ENCODE peak calls at places on chromosomes 6 and 20, in five cellular contexts. One of them, this sample, is unnamed.

GRCh38 chr6:144659202-144659731 is 374.1 kb downstream of the UTRN start:
- DNase-seq in sigmoid colon: no peak
- DNase-seq in mesothelial cell of epicardium: no peak
- DNase-seq in endothelial cell of umbilical vein: peak
- DNase-seq in endothelial cell: peak
- DNase-seq in this sample: peak

GRCh38 chr6:98487612-98488011 is 346.8 kb upstream of the POU3F2 start:
- DNase-seq in sigmoid colon: no peak
- DNase-seq in mesothelial cell of epicardium: no peak
- DNase-seq in endothelial cell: no peak
- DNase-seq in endothelial cell of umbilical vein: no peak
- DNase-seq in this sample: no peak

GRCh38 chr6:168102093-168102985 is 23.3 kb upstream of the FRMD1 start:
- DNase-seq in sigmoid colon: no peak
- DNase-seq in mesothelial cell of epicardium: no peak
- DNase-seq in endothelial cell of umbilical vein: no peak
- DNase-seq in endothelial cell: no peak
- DNase-seq in this sample: no peak

GRCh38 chr6:136083540-136083939 is 166.6 kb downstream of the MTFR2 start:
- DNase-seq in sigmoid colon: no peak
- DNase-seq in endothelial cell of umbilical vein: no peak
- DNase-seq in mesothelial cell of epicardium: no peak
- DNase-seq in endothelial cell: no peak
- DNase-seq in this sample: no peak

GRCh38 chr20:61560361-61560853 is 308.3 kb downstream of the CDH4 start:
- DNase-seq in sigmoid colon: no peak
- DNase-seq in endothelial cell: no peak
- DNase-seq in endothelial cell of umbilical vein: no peak
- DNase-seq in mesothelial cell of epicardium: no peak
- DNase-seq in this sample: no peak

GRCh38 chr6:39357998-39358686 is 35.6 kb upstream of the KCNK16 start:
- DNase-seq in endothelial cell of umbilical vein: peak
- DNase-seq in mesothelial cell of epicardium: no peak
- DNase-seq in sigmoid colon: peak
- DNase-seq in endothelial cell: no peak
- DNase-seq in this sample: no peak

GRCh38 chr6:158387036-158387435 is 74.8 kb downstream of the TULP4 start:
- DNase-seq in mesothelial cell of epicardium: no peak
- DNase-seq in sigmoid colon: no peak
- DNase-seq in endothelial cell of umbilical vein: no peak
- DNase-seq in endothelial cell: no peak
- DNase-seq in this sample: no peak

GRCh38 chr6:52726741-52727535 is 36.3 kb downstream of the GSTA2 start:
- DNase-seq in mesothelial cell of epicardium: no peak
- DNase-seq in endothelial cell of umbilical vein: no peak
- DNase-seq in endothelial cell: no peak
- DNase-seq in sigmoid colon: no peak
- DNase-seq in this sample: no peak

GRCh38 chr6:9482030-9482731 is 932.7 kb downstream of the TFAP2A start:
- DNase-seq in mesothelial cell of epicardium: no peak
- DNase-seq in sigmoid colon: no peak
- DNase-seq in endothelial cell of umbilical vein: peak
- DNase-seq in endothelial cell: no peak
- DNase-seq in this sample: no peak

GRCh38 chr6:142570221-142570671 is 268.4 kb downstream of the ADGRG6 start:
- DNase-seq in endothelial cell: no peak
- DNase-seq in sigmoid colon: no peak
- DNase-seq in mesothelial cell of epicardium: no peak
- DNase-seq in endothelial cell of umbilical vein: peak
- DNase-seq in this sample: no peak

GRCh38 chr6:43978473-43979360 is 148.5 kb downstream of the MRPL14 start:
- DNase-seq in endothelial cell of umbilical vein: no peak
- DNase-seq in sigmoid colon: no peak
- DNase-seq in endothelial cell: no peak
- DNase-seq in mesothelial cell of epicardium: no peak
- DNase-seq in this sample: no peak

GRCh38 chr20:36408219-36408618 is 102.1 kb downstream of the DLGAP4 start:
- DNase-seq in sigmoid colon: no peak
- DNase-seq in mesothelial cell of epicardium: no peak
- DNase-seq in endothelial cell: peak
- DNase-seq in endothelial cell of umbilical vein: peak
- DNase-seq in this sample: no peak

GRCh38 chr6:68776382-68776781 is 141.3 kb downstream of the ADGRB3 start:
- DNase-seq in sigmoid colon: no peak
- DNase-seq in mesothelial cell of epicardium: no peak
- DNase-seq in endothelial cell: no peak
- DNase-seq in endothelial cell of umbilical vein: no peak
- DNase-seq in this sample: no peak

GRCh38 chr6:169893624-169894023 is 142.2 kb downstream of the ERMARD start:
- DNase-seq in sigmoid colon: no peak
- DNase-seq in endothelial cell of umbilical vein: no peak
- DNase-seq in endothelial cell: no peak
- DNase-seq in mesothelial cell of epicardium: no peak
- DNase-seq in this sample: no peak

GRCh38 chr6:125099211-125100017 is 54.2 kb upstream of the TPD52L1 start:
- DNase-seq in sigmoid colon: peak
- DNase-seq in mesothelial cell of epicardium: peak
- DNase-seq in endothelial cell of umbilical vein: peak
- DNase-seq in endothelial cell: peak
- DNase-seq in this sample: peak

GRCh38 chr20:46946796-46947195 is 52.2 kb downstream of the EYA2 start:
- DNase-seq in endothelial cell of umbilical vein: no peak
- DNase-seq in endothelial cell: no peak
- DNase-seq in mesothelial cell of epicardium: no peak
- DNase-seq in sigmoid colon: peak
- DNase-seq in this sample: no peak

GRCh38 chr20:25035924-25036323 is 22.0 kb downstream of the ACSS1 start:
- DNase-seq in sigmoid colon: no peak
- DNase-seq in endothelial cell: no peak
- DNase-seq in endothelial cell of umbilical vein: no peak
- DNase-seq in mesothelial cell of epicardium: no peak
- DNase-seq in this sample: no peak

GRCh38 chr6:19723533-19723932 is 113.6 kb upstream of the ID4 start:
- DNase-seq in endothelial cell of umbilical vein: no peak
- DNase-seq in mesothelial cell of epicardium: no peak
- DNase-seq in sigmoid colon: no peak
- DNase-seq in endothelial cell: no peak
- DNase-seq in this sample: no peak

GRCh38 chr6:32685603-32686002 is 19.1 kb upstream of the HLA-DQB1 start:
- DNase-seq in sigmoid colon: no peak
- DNase-seq in endothelial cell of umbilical vein: no peak
- DNase-seq in mesothelial cell of epicardium: no peak
- DNase-seq in endothelial cell: no peak
- DNase-seq in this sample: peak

GRCh38 chr6:137365648-137366047 is 128.5 kb downstream of the OLIG3 start:
- DNase-seq in endothelial cell of umbilical vein: no peak
- DNase-seq in sigmoid colon: no peak
- DNase-seq in endothelial cell: no peak
- DNase-seq in mesothelial cell of epicardium: no peak
- DNase-seq in this sample: no peak

GRCh38 chr6:53648571-53648970 is 17.0 kb downstream of the KLHL31 start:
- DNase-seq in endothelial cell of umbilical vein: no peak
- DNase-seq in sigmoid colon: no peak
- DNase-seq in endothelial cell: no peak
- DNase-seq in mesothelial cell of epicardium: no peak
- DNase-seq in this sample: no peak

GRCh38 chr6:145087034-145087433 is 648.3 kb downstream of the EPM2A start:
- DNase-seq in mesothelial cell of epicardium: no peak
- DNase-seq in endothelial cell of umbilical vein: no peak
- DNase-seq in endothelial cell: no peak
- DNase-seq in sigmoid colon: no peak
- DNase-seq in this sample: no peak

GRCh38 chr6:157946053-157946617 is 35.5 kb upstream of the SYNJ2 start:
- DNase-seq in mesothelial cell of epicardium: no peak
- DNase-seq in endothelial cell of umbilical vein: no peak
- DNase-seq in sigmoid colon: no peak
- DNase-seq in endothelial cell: no peak
- DNase-seq in this sample: no peak

GRCh38 chr6:150138638-150139037 is 4.2 kb upstream of the PPP1R14C start:
- DNase-seq in sigmoid colon: no peak
- DNase-seq in mesothelial cell of epicardium: no peak
- DNase-seq in endothelial cell of umbilical vein: no peak
- DNase-seq in endothelial cell: no peak
- DNase-seq in this sample: no peak

GRCh38 chr6:5695260-5696245 is 311.2 kb downstream of the NRN1 start:
- DNase-seq in sigmoid colon: no peak
- DNase-seq in mesothelial cell of epicardium: no peak
- DNase-seq in endothelial cell: no peak
- DNase-seq in endothelial cell of umbilical vein: peak
- DNase-seq in this sample: no peak

GRCh38 chr6:4460595-4461475 is 315.4 kb upstream of the CDYL start:
- DNase-seq in sigmoid colon: peak
- DNase-seq in mesothelial cell of epicardium: no peak
- DNase-seq in endothelial cell: no peak
- DNase-seq in endothelial cell of umbilical vein: no peak
- DNase-seq in this sample: no peak

GRCh38 chr20:10179574-10180298 is 38.9 kb upstream of the SNAP25 start:
- DNase-seq in endothelial cell: peak
- DNase-seq in sigmoid colon: no peak
- DNase-seq in mesothelial cell of epicardium: no peak
- DNase-seq in endothelial cell of umbilical vein: peak
- DNase-seq in this sample: no peak

GRCh38 chr6:3822747-3823445 is 26.3 kb upstream of the FAM50B start:
- DNase-seq in sigmoid colon: no peak
- DNase-seq in endothelial cell of umbilical vein: peak
- DNase-seq in mesothelial cell of epicardium: no peak
- DNase-seq in endothelial cell: no peak
- DNase-seq in this sample: no peak

GRCh38 chr6:102907181-102907580 is 1513.7 kb downstream of the GRIK2 start:
- DNase-seq in mesothelial cell of epicardium: no peak
- DNase-seq in endothelial cell: no peak
- DNase-seq in sigmoid colon: no peak
- DNase-seq in endothelial cell of umbilical vein: no peak
- DNase-seq in this sample: no peak

GRCh38 chr6:14501240-14501639 is 383.7 kb downstream of the CD83 start:
- DNase-seq in endothelial cell of umbilical vein: no peak
- DNase-seq in endothelial cell: no peak
- DNase-seq in sigmoid colon: no peak
- DNase-seq in mesothelial cell of epicardium: no peak
- DNase-seq in this sample: no peak

GRCh38 chr6:5521322-5521721 is 260.0 kb downstream of the FARS2 start:
- DNase-seq in sigmoid colon: no peak
- DNase-seq in endothelial cell of umbilical vein: peak
- DNase-seq in mesothelial cell of epicardium: no peak
- DNase-seq in endothelial cell: no peak
- DNase-seq in this sample: no peak

GRCh38 chr6:113461153-113461897 is 395.8 kb upstream of the MARCKS start:
- DNase-seq in mesothelial cell of epicardium: no peak
- DNase-seq in sigmoid colon: no peak
- DNase-seq in endothelial cell: no peak
- DNase-seq in endothelial cell of umbilical vein: peak
- DNase-seq in this sample: no peak
- TF ChIP-seq CTCF in mesothelial cell of epicardium: no peak
- TF ChIP-seq CTCF in sigmoid colon: no peak
- TF ChIP-seq CTCF in endothelial cell: no peak
- TF ChIP-seq CTCF in endothelial cell of umbilical vein: peak
- TF ChIP-seq CTCF in this sample: no peak

GRCh38 chr6:11123978-11124377 is 12.5 kb upstream of the ERVFRD-1 start:
- DNase-seq in endothelial cell: no peak
- DNase-seq in endothelial cell of umbilical vein: no peak
- DNase-seq in mesothelial cell of epicardium: no peak
- DNase-seq in sigmoid colon: no peak
- DNase-seq in this sample: no peak
- TF ChIP-seq CTCF in endothelial cell: no peak
- TF ChIP-seq CTCF in endothelial cell of umbilical vein: peak
- TF ChIP-seq CTCF in mesothelial cell of epicardium: no peak
- TF ChIP-seq CTCF in sigmoid colon: no peak
- TF ChIP-seq CTCF in this sample: no peak

GRCh38 chr20:57667385-57667784 is 42.4 kb downstream of the PMEPA1 start:
- DNase-seq in endothelial cell: no peak
- DNase-seq in mesothelial cell of epicardium: no peak
- DNase-seq in endothelial cell of umbilical vein: no peak
- DNase-seq in sigmoid colon: no peak
- DNase-seq in this sample: no peak
- TF ChIP-seq CTCF in endothelial cell: no peak
- TF ChIP-seq CTCF in mesothelial cell of epicardium: no peak
- TF ChIP-seq CTCF in endothelial cell of umbilical vein: no peak
- TF ChIP-seq CTCF in sigmoid colon: no peak
- TF ChIP-seq CTCF in this sample: no peak

DNA sequence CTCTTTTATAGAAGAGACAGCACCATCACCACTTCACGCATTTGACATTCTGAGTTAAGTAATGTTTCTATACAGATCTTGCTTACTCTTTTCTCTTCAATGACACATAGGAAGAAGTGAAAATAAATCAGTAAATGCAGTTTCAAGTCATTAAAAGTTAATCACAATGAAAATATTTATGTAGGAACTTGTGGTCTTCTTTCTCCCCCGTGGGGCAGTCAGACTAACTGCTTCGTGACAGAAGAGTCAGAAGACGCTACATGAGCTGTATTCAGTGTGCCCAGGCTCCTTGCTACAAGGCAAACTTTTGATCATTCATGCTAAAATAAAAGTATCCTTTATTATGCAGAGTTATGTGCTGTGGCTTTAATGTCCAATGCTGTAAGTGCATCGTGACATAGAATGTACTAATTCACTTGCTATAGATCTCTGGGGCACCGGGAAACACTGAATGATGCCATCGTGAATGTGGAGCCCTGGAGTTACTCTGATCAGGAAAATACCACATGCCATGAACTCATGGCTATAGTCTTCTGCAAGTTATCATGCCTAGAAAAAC is 117.8 kb upstream of the TRAF3IP2 start:
- DNase-seq in endothelial cell of umbilical vein: no peak
- DNase-seq in endothelial cell: no peak
- DNase-seq in mesothelial cell of epicardium: no peak
- DNase-seq in sigmoid colon: no peak
- DNase-seq in this sample: no peak
- TF ChIP-seq CTCF in endothelial cell of umbilical vein: no peak
- TF ChIP-seq CTCF in endothelial cell: no peak
- TF ChIP-seq CTCF in mesothelial cell of epicardium: no peak
- TF ChIP-seq CTCF in sigmoid colon: no peak
- TF ChIP-seq CTCF in this sample: no peak

DNA sequence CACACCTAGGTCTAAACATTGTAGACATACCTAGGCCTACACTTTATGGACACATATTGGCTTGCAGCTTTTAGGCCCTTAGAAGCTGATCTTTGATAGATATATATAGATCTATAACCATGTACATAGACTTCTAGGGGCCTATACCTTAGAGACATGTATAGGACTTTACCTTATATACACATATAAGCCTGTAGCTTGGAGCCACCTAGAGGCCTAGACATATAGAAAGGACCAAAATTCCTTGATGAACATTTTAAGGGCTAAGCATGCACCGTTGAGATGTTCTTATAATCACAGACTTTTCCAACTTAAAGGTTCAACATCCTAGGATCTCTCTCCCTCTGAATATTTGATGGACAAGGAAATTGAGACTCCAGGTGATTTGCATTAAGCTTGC is 371.7 kb upstream of the SASH1 start:
- DNase-seq in endothelial cell of umbilical vein: peak
- DNase-seq in endothelial cell: no peak
- DNase-seq in mesothelial cell of epicardium: no peak
- DNase-seq in sigmoid colon: no peak
- DNase-seq in this sample: no peak
- TF ChIP-seq CTCF in endothelial cell of umbilical vein: peak
- TF ChIP-seq CTCF in endothelial cell: no peak
- TF ChIP-seq CTCF in mesothelial cell of epicardium: no peak
- TF ChIP-seq CTCF in sigmoid colon: no peak
- TF ChIP-seq CTCF in this sample: no peak

This sample was measured in GM13976.